ENCODE peak calls at places on chromosomes 13 and 19, in eight cellular contexts. N is CD4-positive, alpha-beta T cell; K is IMR-90; O is omental fat pad; J is AG04450; V is GM12864; B is neural crest cell; M is cardiac muscle cell. L is an unnamed sample.

GRCh38 chr13:65638572-65639168 is 1591.5 kb downstream of the PCDH9 start:
- DNase-seq in N (no peak), V (no peak), J (peak; percentile 34), K (peak; percentile 63), O (no peak), M (peak; percentile 79), B (peak; percentile 9), L (peak; percentile 22)

GRCh38 chr19:15629003-15629880 is 11.5 kb upstream of the CYP4F3 start:
- DNase-seq in N (peak; percentile 95), K (peak; percentile 19), B (peak; percentile 30), V (peak; percentile 12), M (peak; percentile 65), O (peak; percentile 97), J (peak; percentile 2), L (peak; percentile 22)

GRCh38 chr13:94292323-94292640 is 187.2 kb downstream of the DCT start:
- DNase-seq in O (no peak), K (no peak), B (no peak), M (no peak), V (no peak), N (no peak), J (no peak), L (no peak)

GRCh38 chr19:32022044-32022945 is 323.1 kb upstream of the ZNF507 start:
- DNase-seq in J (no peak), V (no peak), M (no peak), N (no peak), O (no peak), B (no peak), K (no peak), L (no peak)

GRCh38 chr19:37778613-37779138 is 710 bp downstream of the ZNF573 start:
- DNase-seq in J (no peak), M (peak; percentile 46), B (no peak), N (no peak), O (no peak), V (no peak), K (peak; percentile 0), L (peak; percentile 12)

GRCh38 chr13:112688560-112689497 is 1.0 kb upstream of the ATP11A start:
- DNase-seq in V (no peak), J (no peak), B (no peak), N (no peak), K (no peak), O (no peak), M (no peak), L (no peak)

GRCh38 chr13:51364404-51365008 is 25.0 kb downstream of the SERPINE3 start:
- DNase-seq in V (no peak), B (no peak), J (peak; percentile 13), K (peak; percentile 79), O (no peak), M (peak; percentile 45), N (no peak), L (no peak)

GRCh38 chr13:111397202-111397880 is 76.9 kb downstream of the TEX29 start:
- DNase-seq in O (no peak), K (no peak), J (no peak), N (no peak), M (no peak), B (no peak), V (no peak), L (no peak)

GRCh38 chr13:88800505-88800904 is 1129.3 kb downstream of the SLITRK5 start:
- DNase-seq in J (no peak), K (no peak), M (no peak), O (no peak), B (no peak), N (no peak), V (no peak), L (no peak)

GRCh38 chr13:46146898-46147297 is 35.1 kb downstream of the LCP1 start:
- DNase-seq in N (no peak), B (peak; percentile 26), V (no peak), O (no peak), M (peak; percentile 42), J (no peak), K (no peak), L (no peak)

GRCh38 chr19:51417807-51418152 is 338 bp upstream of the SIGLEC10 start:
- DNase-seq in K (no peak), N (no peak), M (no peak), J (no peak), B (no peak), V (no peak), O (no peak), L (no peak)

GRCh38 chr19:572140-572890 is at the start of gene BSG:
- DNase-seq in M (peak; percentile 99), B (peak; percentile 97), J (peak; percentile 95), O (peak; percentile 92), V (peak; percentile 90), K (peak; percentile 96), N (peak; percentile 97), L (peak; percentile 82)
- TF ChIP-seq CTCF in M (no peak), B (no peak), J (no peak), O (no peak), V (no peak), K (no peak), N (no peak), L (no peak)

GRCh38 chr13:52650731-52651130 is 1.9 kb upstream of the SUGT1 start:
- DNase-seq in M (no peak), B (no peak), K (no peak), N (no peak), O (no peak), J (no peak), V (no peak), L (no peak)

GRCh38 chr13:52646967-52647366 is 4.7 kb downstream of the HNRNPA1L2 start:
- DNase-seq in K (no peak), O (no peak), J (no peak), N (no peak), V (no peak), M (no peak), B (no peak), L (no peak)

GRCh38 chr13:52651880-52652169 is 811 bp upstream of the SUGT1 start:
- DNase-seq in K (no peak), J (peak; percentile 11), N (no peak), O (no peak), M (no peak), V (no peak), B (no peak), L (no peak)

GRCh38 chr13:52652170-52652979 is at the start of gene SUGT1:
- DNase-seq in J (peak; percentile 93), N (peak; percentile 91), B (peak; percentile 92), M (peak; percentile 99), V (peak; percentile 93), K (peak; percentile 97), O (peak; percentile 89), L (peak; percentile 70)

DNA sequence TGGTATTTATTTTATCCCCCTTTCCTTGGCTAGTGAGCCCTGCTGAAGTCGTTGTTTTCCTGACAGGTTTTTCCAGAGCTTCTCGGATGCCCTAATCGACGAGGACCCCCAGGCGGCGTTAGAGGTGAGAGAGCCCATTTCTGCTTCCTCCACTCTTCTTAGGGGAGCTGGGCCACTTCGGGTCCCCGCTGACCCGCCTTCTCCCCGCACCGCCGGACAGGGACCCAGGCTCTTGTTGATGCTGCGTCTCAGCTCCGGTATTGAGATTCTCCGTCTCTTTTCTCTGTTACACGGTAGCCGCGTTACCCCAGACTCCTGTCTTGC is 306 bp downstream of the SUGT1 start:
- DNase-seq in J (no peak), K (no peak), M (no peak), V (no peak), N (no peak), B (no peak), O (no peak), L (no peak)
- TF ChIP-seq CTCF in J (no peak), K (no peak), M (no peak), V (no peak), N (peak; percentile 0), B (peak; percentile 17), O (peak; percentile 24), L (peak; percentile 44)

GRCh38 chr19:39516270-39516669 is 1.3 kb downstream of the SELENOV start:
- DNase-seq in K (no peak), N (no peak), M (no peak), B (no peak), J (no peak), V (no peak), O (no peak), L (no peak)

GRCh38 chr19:39515551-39516191 is 732 bp downstream of the SELENOV start:
- DNase-seq in V (no peak), K (no peak), J (no peak), O (no peak), N (no peak), B (no peak), M (no peak), L (no peak)

GRCh38 chr19:39517432-39517831 is 2.5 kb downstream of the SELENOV start:
- DNase-seq in K (no peak), M (no peak), O (no peak), V (no peak), B (no peak), N (no peak), J (no peak), L (no peak)

GRCh38 chr19:39512964-39513363 is 2.0 kb upstream of the SELENOV start:
- DNase-seq in B (no peak), K (no peak), J (no peak), V (no peak), M (peak; percentile 19), O (no peak), N (no peak), L (no peak)

DNA sequence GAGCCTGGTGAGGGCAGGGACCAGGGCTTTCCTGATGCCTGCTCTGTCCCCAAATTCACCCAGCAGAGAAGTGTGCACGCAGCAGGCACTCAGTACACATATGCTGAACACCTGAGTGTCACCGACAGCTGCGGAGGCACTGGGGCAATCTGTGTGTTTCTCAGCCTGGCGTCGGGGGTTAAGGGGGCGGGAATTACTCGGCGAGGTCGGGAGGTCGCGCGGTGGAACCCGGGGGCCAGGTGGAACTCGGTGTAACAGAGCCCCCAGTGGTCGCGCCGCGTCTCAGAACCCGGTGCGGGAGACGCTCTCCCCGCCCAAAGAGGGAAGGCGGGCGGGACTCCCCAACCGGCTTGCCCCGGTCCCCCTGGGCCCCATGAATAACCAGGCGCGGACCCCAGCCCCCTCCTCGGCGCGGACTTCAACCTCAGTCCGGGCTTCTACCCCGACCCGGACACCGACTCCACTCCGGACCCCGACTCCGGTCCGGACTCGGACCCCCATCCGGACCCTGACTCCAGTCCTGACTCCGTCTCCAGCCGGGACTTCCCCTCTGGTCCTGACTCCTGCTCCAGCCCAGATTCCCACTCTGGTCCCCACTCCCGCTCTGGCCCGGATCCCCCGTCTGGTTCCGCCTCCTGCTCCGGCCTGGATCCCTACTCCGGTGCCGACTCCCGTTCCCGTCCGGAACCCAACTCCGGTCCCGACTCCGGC is at the start of gene SELENOV:
- DNase-seq in O (no peak), K (no peak), N (no peak), M (no peak), J (no peak), B (peak; percentile 14), V (no peak), L (no peak)
- TF ChIP-seq CTCF in O (no peak), K (no peak), N (peak; percentile 20), M (peak; percentile 13), J (no peak), B (no peak), V (no peak), L (no peak)

DNA sequence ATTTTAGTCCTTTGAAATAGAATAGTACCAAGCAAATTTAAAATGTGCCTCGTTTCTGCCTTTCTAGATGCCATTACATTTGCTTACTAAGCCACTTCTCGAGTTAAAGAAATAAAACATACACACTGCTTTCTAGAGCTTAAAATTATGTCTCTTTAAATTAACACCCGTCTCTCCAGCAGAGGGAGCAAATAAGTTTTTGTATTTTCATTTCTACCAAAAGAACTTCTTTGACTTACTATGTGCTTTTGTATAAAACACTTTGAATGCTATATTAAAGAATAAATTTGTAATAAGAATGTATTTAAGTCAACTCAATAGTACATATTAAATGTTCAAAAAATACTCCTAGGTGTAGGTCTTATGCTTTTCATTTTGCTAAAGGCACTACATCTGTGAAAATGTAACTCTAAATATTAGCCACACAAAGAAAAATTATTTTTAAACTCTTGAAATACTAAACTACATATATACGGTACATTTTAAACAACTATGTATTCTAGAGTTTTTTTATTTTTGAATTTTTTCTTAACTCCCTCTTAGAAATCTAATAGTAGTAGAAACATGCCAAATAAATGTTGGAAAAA is 269.3 kb upstream of the MIR17HG start:
- DNase-seq in K (no peak), N (no peak), V (no peak), M (peak; percentile 41), J (no peak), B (no peak), O (no peak), L (no peak)
- TF ChIP-seq CTCF in K (no peak), N (no peak), V (peak; percentile 16), M (peak; percentile 42), J (peak; percentile 30), B (peak; percentile 70), O (no peak), L (peak; percentile 45)

L was measured in Panc1.